ENCODE peak calls at places on chromosome 21, in five cellular contexts. D is HepG2, M is H1, B is K562, R is GM12878. F is an unnamed sample.
A peak's percentile ranks its signal among the peaks of the same experiment; 100 is the strongest.

GRCh38 chr21:39332175-39332574 is 16.7 kb downstream of the HMGN1 start:
- DNase-seq in D (no peak), M (no peak), B (no peak), R (no peak), F (no peak)

GRCh38 chr21:38908537-38908936 is 102.8 kb downstream of the ETS2 start:
- DNase-seq in D (no peak), M (no peak), B (no peak), R (no peak), F (no peak)

GRCh38 chr21:29508311-29508710 is 209.6 kb downstream of the BACH1 start:
- DNase-seq in D (no peak), M (no peak), B (no peak), R (no peak), F (no peak)

GRCh38 chr21:38948377-38948776 is 142.6 kb downstream of the ETS2 start:
- DNase-seq in D (no peak), M (no peak), B (no peak), R (no peak), F (no peak)

GRCh38 chr21:33666153-33666552 is 23.9 kb downstream of the ITSN1 start:
- DNase-seq in D (no peak), M (no peak), B (no peak), R (no peak), F (no peak)

GRCh38 chr21:26099610-26100219 is 70.9 kb downstream of the APP start:
- DNase-seq in D (no peak), M (no peak), B (no peak), R (no peak), F (no peak)

GRCh38 chr21:36551731-36552457 is 72.0 kb upstream of the CLDN14 start:
- DNase-seq in D (no peak), M (peak; percentile 16), B (no peak), R (no peak), F (no peak)

GRCh38 chr21:15874610-15875009 is 144.8 kb downstream of the USP25 start:
- DNase-seq in D (no peak), M (no peak), B (no peak), R (no peak), F (no peak)

GRCh38 chr21:16125274-16125673 is 395.5 kb downstream of the USP25 start:
- DNase-seq in D (no peak), M (no peak), B (no peak), R (no peak), F (no peak)

DNA sequence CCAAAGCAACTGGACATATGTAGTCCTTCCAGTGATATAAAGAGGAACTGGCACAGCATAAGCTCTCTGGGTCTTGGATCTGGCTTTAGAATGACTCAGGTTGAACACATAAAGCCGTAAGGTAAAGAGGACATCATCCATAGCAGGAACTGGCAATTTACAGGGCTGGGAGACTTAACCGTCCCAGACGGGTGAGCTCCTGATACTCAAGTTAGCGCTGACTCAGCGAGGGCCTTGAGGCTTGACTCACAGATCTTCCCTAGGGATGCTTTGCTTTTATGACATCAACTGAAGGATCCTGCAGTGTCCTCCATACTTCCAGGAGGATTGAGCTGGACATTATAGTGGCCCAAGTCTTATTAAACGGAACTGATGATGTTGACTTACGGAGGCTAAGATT is 154.2 kb downstream of the CLIC6 start:
- DNase-seq in D (no peak), M (no peak), B (no peak), R (no peak), F (no peak)
- TF ChIP-seq SRF in D (no peak), M (no peak), B (no peak), R (no peak), F (no peak)

GRCh38 chr21:41581592-41582228 is 73.8 kb upstream of the TMPRSS2 start:
- DNase-seq in D (no peak), M (peak; percentile 39), B (no peak), R (no peak), F (no peak)

GRCh38 chr21:41582298-41582840 is 74.4 kb upstream of the TMPRSS2 start:
- DNase-seq in D (no peak), M (no peak), B (no peak), R (no peak), F (no peak)

GRCh38 chr21:41584603-41585176 is 76.7 kb upstream of the TMPRSS2 start:
- DNase-seq in D (no peak), M (no peak), B (no peak), R (no peak), F (no peak)

GRCh38 chr21:41582866-41583265 is 74.9 kb upstream of the TMPRSS2 start:
- DNase-seq in D (no peak), M (peak; percentile 31), B (no peak), R (no peak), F (no peak)

DNA sequence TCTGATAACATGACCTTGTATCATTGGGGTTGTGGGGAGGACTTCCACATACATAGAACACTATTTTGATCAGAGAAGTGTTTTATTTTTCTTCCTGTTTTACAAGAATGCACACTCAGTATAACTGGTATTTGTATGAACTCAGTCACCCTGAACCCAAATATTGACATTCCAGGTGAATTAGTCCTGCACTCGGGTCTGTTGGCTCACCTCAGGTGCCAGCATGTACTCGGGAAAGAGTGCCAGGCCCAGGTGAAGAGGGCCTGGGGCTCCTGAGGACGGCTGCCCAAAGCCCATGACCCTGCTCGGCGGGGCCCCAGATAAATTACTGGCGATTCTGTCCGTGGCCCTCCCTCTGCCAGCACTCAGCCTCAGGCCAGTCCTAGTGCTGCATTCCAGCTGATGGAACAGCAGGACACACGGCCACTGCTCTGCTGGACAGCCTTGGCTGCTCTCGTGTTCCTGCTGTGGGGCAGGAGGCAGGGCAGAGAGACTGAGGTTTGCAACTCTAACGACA is 75.4 kb upstream of the TMPRSS2 start:
- DNase-seq in D (peak; percentile 75), M (peak; percentile 45), B (no peak), R (no peak), F (no peak)
- TF ChIP-seq SRF in D (no peak), M (no peak), B (no peak), R (no peak), F (no peak)

GRCh38 chr21:44012474-44013379 is 618 bp downstream of the TRAPPC10 start:
- DNase-seq in D (peak; percentile 65), M (peak; percentile 96), B (peak; percentile 95), R (peak; percentile 27), F (no peak)

GRCh38 chr21:44010429-44010828 is 1.7 kb upstream of the TRAPPC10 start:
- DNase-seq in D (peak; percentile 69), M (peak; percentile 62), B (peak; percentile 43), R (no peak), F (no peak)

GRCh38 chr21:44013380-44014088 is 1.4 kb downstream of the TRAPPC10 start:
- DNase-seq in D (no peak), M (no peak), B (no peak), R (peak; percentile 32), F (no peak)

GRCh38 chr21:44011774-44012473 is at the start of gene TRAPPC10:
- DNase-seq in D (peak; percentile 62), M (peak; percentile 85), B (peak; percentile 89), R (peak; percentile 30), F (peak; percentile 62)

GRCh38 chr21:44011123-44011773 is 861 bp upstream of the TRAPPC10 start:
- DNase-seq in D (no peak), M (no peak), B (no peak), R (no peak), F (no peak)
- TF ChIP-seq SRF in D (no peak), M (no peak), B (no peak), R (no peak), F (no peak)

GRCh38 chr21:35206141-35207125 is 157.3 kb upstream of the RUNX1 start:
- DNase-seq in D (no peak), M (no peak), B (peak; percentile 75), R (no peak), F (no peak)
- TF ChIP-seq SRF in D (no peak), M (no peak), B (no peak), R (no peak), F (no peak)

DNA sequence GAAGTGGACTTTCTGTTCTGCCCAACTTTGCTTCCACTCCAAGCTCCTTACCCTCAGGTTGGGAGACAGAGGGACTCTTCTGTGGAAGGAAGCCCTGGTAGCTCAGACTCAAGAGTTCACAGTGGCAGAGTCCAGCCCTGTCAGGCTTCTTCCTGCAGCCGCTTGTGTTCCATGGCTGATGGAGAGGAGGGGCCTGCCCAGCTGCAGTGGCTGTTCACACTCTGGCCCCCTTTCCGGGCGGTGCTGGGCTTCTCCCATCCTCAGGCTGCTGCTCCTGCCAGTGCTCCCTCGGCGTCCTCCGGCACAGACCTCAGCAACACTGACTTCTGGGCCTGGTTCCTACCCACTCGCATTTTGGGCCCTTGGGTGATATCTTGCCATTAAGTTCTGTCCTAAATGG is 4.0 kb downstream of the KRTAP10-1 start:
- DNase-seq in D (no peak), M (peak; percentile 45), B (no peak), R (no peak), F (no peak)
- TF ChIP-seq SRF in D (no peak), M (no peak), B (no peak), R (no peak), F (no peak)

GRCh38 chr21:46219591-46220239 is 8.9 kb downstream of the LSS start:
- DNase-seq in D (no peak), M (no peak), B (no peak), R (no peak), F (no peak)
- TF ChIP-seq SRF in D (no peak), M (no peak), B (no peak), R (no peak), F (no peak)

DNA sequence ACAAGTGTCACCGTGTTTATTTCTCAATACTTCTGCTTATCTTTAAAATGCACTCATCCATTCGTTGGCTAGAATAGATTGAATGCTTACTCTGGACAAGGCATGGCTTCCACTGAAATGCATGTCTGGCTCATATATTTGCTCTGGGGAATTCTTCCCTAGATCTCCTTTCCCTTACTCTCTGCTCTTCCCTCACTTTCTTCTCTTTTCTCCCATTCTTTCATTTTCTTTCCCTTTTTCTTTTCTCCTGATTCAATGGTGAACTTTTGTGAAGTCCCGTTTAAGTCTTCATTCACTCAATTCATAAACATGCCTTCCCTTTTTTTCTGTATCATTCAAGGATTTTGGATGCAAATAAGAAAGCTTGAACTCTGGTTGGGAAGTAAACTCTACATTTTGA is 234.5 kb downstream of the DYRK1A start:
- DNase-seq in D (no peak), M (no peak), B (no peak), R (no peak), F (no peak)
- TF ChIP-seq SRF in D (no peak), M (no peak), B (no peak), R (no peak), F (no peak)